ENCODE peak calls at places on chromosomes 13 and 19, in four cellular contexts. L, M, E and J are unnamed samples.

GRCh38 chr13:73849292-73849691 is 284.9 kb downstream of the KLF12 start:
- DNase-seq in M (peak), E (peak), L (no peak), J (peak)

GRCh38 chr19:16371540-16371986 is 46.9 kb downstream of the KLF2 start:
- DNase-seq in E (no peak), L (peak), M (no peak), J (no peak)

GRCh38 chr13:40469581-40470282 is 196.7 kb downstream of the FOXO1 start:
- DNase-seq in M (no peak), L (no peak), E (no peak), J (no peak)

GRCh38 chr19:51020988-51021651 is 1.6 kb upstream of the KLK10 start:
- DNase-seq in L (no peak), E (no peak), M (peak), J (no peak)

GRCh38 chr19:17172624-17173345 is 42.4 kb upstream of the USE1 start:
- DNase-seq in M (no peak), E (no peak), L (no peak), J (no peak)

GRCh38 chr13:49681837-49682236 is 9.4 kb downstream of the EBPL start:
- DNase-seq in E (no peak), M (no peak), L (no peak), J (no peak)

GRCh38 chr19:17289489-17289888 is 7.8 kb downstream of the ANKLE1 start:
- DNase-seq in E (no peak), M (no peak), L (no peak), J (peak)

GRCh38 chr13:78334059-78334458 is 269.3 kb downstream of the POU4F1 start:
- DNase-seq in L (no peak), M (no peak), E (no peak), J (no peak)

GRCh38 chr13:33015791-33016323 is 366 bp upstream of the KL start:
- DNase-seq in M (no peak), E (no peak), L (no peak), J (no peak)

GRCh38 chr19:772730-773436 is 22.0 kb downstream of the MISP start:
- DNase-seq in L (no peak), M (no peak), E (no peak), J (no peak)

GRCh38 chr13:24251525-24251924 is 57.9 kb upstream of the C1QTNF9 start:
- DNase-seq in L (no peak), M (no peak), E (no peak), J (no peak)

GRCh38 chr19:44738603-44739585 is 9.6 kb upstream of the BCL3 start:
- DNase-seq in M (peak), L (no peak), E (no peak), J (no peak)

GRCh38 chr13:83167203-83167602 is 715.1 kb downstream of the SLITRK1 start:
- DNase-seq in M (no peak), E (no peak), L (no peak), J (no peak)

GRCh38 chr19:32343550-32344262 is 1.7 kb upstream of the ZNF507 start:
- DNase-seq in E (no peak), M (peak), L (no peak), J (no peak)

GRCh38 chr19:5851302-5851701 is at the start of gene FUT3:
- DNase-seq in L (no peak), E (no peak), M (no peak), J (no peak)

GRCh38 chr13:76600086-76600485 is 286.1 kb downstream of the KCTD12 start:
- DNase-seq in L (no peak), M (no peak), E (no peak), J (no peak)

GRCh38 chr13:27634231-27634630 is 12.5 kb downstream of the POLR1D start:
- DNase-seq in E (no peak), L (no peak), M (no peak), J (no peak)

GRCh38 chr19:40284501-40285352 is at the start of gene AKT2:
- DNase-seq in L (peak), M (no peak), E (peak), J (peak)

GRCh38 chr19:11577451-11578341 is at the start of gene ACP5:
- DNase-seq in M (no peak), E (no peak), L (no peak), J (no peak)

GRCh38 chr19:40442328-40443130 is 1.6 kb downstream of the SERTAD3 start:
- DNase-seq in E (no peak), L (no peak), M (no peak), J (no peak)

GRCh38 chr13:48043789-48044503 is 6.4 kb downstream of the NUDT15 start:
- DNase-seq in E (no peak), M (no peak), L (no peak), J (no peak)

GRCh38 chr19:34241513-34242337 is 12.6 kb upstream of the GARRE1 start:
- DNase-seq in L (no peak), M (peak), E (peak), J (no peak)

DNA sequence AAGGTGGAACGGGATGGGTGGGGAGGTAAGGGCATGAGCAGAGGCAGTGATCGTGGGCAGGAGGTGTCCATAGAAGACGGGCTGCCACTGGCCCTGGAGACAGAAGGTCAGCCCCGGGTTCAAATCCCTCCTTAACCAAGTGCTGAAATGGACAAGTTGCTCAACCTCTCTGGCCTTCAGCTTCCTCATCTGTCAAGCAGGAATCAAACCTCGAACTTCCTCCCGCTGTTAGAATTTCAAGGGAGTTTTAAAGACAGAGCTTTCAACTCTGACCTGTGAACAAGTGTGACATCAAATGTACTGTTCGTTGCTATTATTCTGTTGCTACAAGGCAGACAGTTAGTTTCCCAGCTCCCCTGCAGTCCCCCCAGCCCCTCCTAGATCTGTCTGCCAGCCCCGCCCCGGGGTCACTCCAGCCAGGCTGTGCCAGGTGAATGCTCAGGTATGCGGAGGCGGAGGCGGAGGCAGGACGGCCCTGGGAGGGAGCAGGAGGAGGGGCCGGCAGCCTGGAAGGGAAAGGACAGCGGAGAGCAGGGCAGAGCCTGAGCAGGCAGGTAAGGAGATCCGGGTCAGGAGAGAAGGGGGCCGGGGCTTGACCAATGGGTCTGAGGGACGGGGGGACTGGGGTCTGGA is at the start of gene EPS8L1:
- DNase-seq in E (no peak), L (no peak), M (no peak), J (no peak)
- TF ChIP-seq SUZ12 in E (no peak), L (no peak), M (no peak), J (no peak)

DNA sequence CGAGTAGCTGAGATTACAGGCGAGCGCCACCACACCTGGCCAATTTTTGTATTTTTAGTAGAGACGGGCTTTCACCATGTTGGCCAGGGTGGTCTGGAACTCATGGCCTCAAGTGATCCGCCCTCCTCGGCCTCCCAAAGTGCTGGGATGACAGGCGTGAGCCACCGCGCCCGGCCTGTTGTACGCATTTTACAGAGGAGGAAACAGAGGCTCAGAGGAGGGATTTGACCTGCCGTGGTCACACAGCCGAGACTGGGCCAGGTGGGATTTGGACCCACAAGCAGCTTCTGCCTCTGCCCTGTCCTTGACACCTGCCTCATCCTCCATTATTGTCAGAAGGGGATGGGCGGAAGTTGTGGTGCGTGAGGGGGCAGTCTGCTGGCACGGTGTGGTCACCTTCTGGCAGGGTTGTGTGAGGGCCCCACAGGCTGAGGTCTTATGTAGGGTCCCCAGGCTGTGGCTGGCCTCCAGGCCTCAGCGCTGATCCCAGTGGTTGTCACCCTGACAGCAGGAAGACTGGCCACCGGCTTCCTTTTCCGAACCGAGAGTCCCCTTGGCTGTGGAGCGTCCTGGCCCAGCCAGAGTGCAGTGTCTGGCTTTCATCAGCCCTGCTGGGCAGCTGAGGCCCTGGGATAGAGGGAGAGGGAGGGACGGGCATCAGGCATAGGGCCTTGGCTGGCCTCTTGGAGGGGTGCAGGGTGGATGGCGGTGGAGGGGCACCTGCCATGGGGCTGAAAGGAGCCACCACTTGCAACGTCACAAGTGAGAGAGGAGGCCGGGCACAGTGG is 20.3 kb downstream of the NFIC start:
- DNase-seq in L (no peak), M (no peak), E (no peak), J (no peak)
- TF ChIP-seq YY1 in L (no peak), M (no peak), E (no peak), J (no peak)

GRCh38 chr13:101053694-101054093 is 362.6 kb downstream of the NALCN start:
- DNase-seq in E (no peak), L (no peak), M (no peak), J (no peak)

GRCh38 chr13:101053289-101053688 is 363.0 kb downstream of the NALCN start:
- DNase-seq in L (no peak), M (no peak), E (no peak), J (no peak)

GRCh38 chr13:101049166-101049850 is 367.0 kb downstream of the NALCN start:
- DNase-seq in M (no peak), E (no peak), L (no peak), J (no peak)
- TF ChIP-seq SUZ12 in M (no peak), E (no peak), L (no peak), J (no peak)

GRCh38 chr13:30725331-30726085 is 9.8 kb upstream of the ALOX5AP start:
- DNase-seq in E (no peak), L (no peak), M (no peak), J (no peak)
- TF ChIP-seq YY1 in E (no peak), L (no peak), M (no peak), J (no peak)

GRCh38 chr19:43634068-43634467 is 5.6 kb downstream of the CADM4 start:
- DNase-seq in E (no peak), L (no peak), M (no peak), J (no peak)
- TF ChIP-seq SUZ12 in E (no peak), L (no peak), M (no peak), J (no peak)

GRCh38 chr13:98141938-98142426 is 912 bp upstream of the FARP1 start:
- DNase-seq in E (no peak), M (no peak), L (no peak), J (no peak)
- TF ChIP-seq YY1 in E (no peak), M (no peak), L (no peak), J (no peak)

GRCh38 chr19:49676690-49677231 is 310 bp upstream of the PRMT1 start:
- DNase-seq in M (peak), L (peak), E (peak), J (peak)

GRCh38 chr19:49678970-49679831 is 2.1 kb downstream of the PRMT1 start:
- DNase-seq in M (no peak), E (no peak), L (no peak), J (no peak)

GRCh38 chr19:49677901-49678674 is 1.0 kb downstream of the PRMT1 start:
- DNase-seq in L (no peak), M (peak), E (peak), J (peak)

GRCh38 chr19:49677232-49677881 is at the start of gene PRMT1:
- DNase-seq in L (no peak), E (no peak), M (peak), J (no peak)

GRCh38 chr19:49676136-49676689 is 858 bp upstream of the PRMT1 start:
- DNase-seq in E (peak), M (peak), L (peak), J (peak)
- TF ChIP-seq SUZ12 in E (no peak), M (no peak), L (no peak), J (no peak)

GRCh38 chr13:60627071-60627686 is 230.2 kb downstream of the TDRD3 start:
- DNase-seq in L (no peak), M (peak), E (peak), J (peak)
- TF ChIP-seq YY1 in L (no peak), M (no peak), E (no peak), J (no peak)

DNA sequence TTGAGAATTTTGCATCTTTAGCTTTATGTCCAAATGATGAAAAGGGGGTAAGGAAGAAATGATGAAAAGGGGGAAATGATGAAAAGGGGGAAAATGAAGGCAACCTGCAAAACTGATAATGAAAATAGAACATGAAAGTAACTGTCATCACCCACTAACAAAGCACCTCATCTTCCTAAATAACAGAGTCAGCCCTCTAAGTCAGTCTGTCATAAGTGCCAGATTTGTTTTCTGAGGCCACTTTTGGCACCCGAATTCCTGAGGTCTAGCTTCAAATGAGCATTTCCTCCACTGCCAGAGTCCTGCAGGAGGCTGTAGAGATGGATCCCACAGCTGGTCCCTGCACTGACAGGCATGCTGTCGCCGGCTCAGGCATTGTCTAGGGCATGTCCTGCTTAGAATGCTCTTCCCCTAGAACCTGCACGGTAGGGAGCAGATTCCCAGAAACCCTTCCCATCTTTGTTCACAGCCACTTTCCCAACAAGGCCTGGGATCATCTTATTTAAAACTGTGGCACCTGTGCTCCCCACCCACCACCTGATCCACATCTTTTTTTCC is 25.3 kb downstream of the RAP2A start:
- DNase-seq in E (no peak), L (peak), M (no peak), J (no peak)
- TF ChIP-seq SUZ12 in E (no peak), L (no peak), M (no peak), J (no peak)

GRCh38 chr19:58546131-58546530 is 2.3 kb downstream of the TRIM28 start:
- DNase-seq in L (no peak), M (no peak), E (no peak), J (no peak)

GRCh38 chr19:58543826-58544590 is at the start of gene TRIM28:
- DNase-seq in M (peak), E (peak), L (peak), J (peak)

GRCh38 chr19:58545286-58546068 is 1.6 kb downstream of the TRIM28 start:
- DNase-seq in M (no peak), L (no peak), E (no peak), J (no peak)

GRCh38 chr19:58547323-58548312 is 3.8 kb downstream of the TRIM28 start:
- DNase-seq in E (no peak), M (no peak), L (no peak), J (no peak)

DNA sequence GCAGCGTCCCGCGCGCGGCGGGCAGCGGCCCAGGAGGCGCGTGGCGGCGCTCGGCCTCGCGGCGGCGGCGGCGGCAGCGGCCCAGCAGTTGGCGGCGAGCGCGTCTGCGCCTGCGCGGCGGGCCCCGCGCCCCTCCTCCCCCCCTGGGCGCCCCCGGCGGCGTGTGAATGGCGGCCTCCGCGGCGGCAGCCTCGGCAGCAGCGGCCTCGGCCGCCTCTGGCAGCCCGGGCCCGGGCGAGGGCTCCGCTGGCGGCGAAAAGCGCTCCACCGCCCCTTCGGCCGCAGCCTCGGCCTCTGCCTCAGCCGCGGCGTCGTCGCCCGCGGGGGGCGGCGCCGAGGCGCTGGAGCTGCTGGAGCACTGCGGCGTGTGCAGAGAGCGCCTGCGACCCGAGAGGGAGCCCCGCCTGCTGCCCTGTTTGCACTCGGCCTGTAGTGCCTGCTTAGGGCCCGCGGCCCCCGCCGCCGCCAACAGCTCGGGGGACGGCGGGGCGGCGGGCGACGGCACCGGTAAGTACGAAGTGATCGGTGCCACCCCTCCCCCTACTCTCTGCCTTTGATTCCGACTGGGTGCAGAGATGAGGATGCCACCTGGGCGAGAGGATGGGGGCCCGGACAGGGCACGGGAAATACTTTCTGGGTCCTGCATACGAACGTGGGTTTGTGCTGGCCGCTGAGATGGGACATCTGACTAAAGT is 874 bp downstream of the TRIM28 start:
- DNase-seq in E (no peak), M (no peak), L (no peak), J (no peak)
- TF ChIP-seq YY1 in E (peak), M (peak), L (peak), J (no peak)